ENCODE peak calls at places on chromosomes 1 and 21, in four cellular contexts. M is ACHN, K is WTC11, S is naive B cell. W is an unnamed sample.

GRCh38 chr1:229342902-229343587 is at the start of gene CCSAP:
- DNase-seq in S (peak; percentile 62), K (peak; percentile 51), M (peak; percentile 53), W (peak; percentile 76)

GRCh38 chr1:166343276-166343675 is 176.5 kb upstream of the FAM78B start:
- DNase-seq in M (no peak), K (no peak), S (no peak), W (no peak)

GRCh38 chr21:15003463-15004135 is 61.2 kb downstream of the NRIP1 start:
- DNase-seq in M (no peak), S (no peak), K (peak; percentile 30), W (peak; percentile 87)

GRCh38 chr1:69244211-69244610 is 323.5 kb upstream of the LRRC7 start:
- DNase-seq in K (peak; percentile 50), M (no peak), S (no peak), W (no peak)

GRCh38 chr1:77584884-77585283 is 97.6 kb downstream of the ZZZ3 start:
- DNase-seq in K (no peak), S (no peak), M (no peak), W (no peak)

GRCh38 chr1:182649041-182649440 is 35.3 kb downstream of the RGS8 start:
- DNase-seq in M (no peak), K (no peak), S (no peak), W (no peak)

GRCh38 chr1:7220712-7221252 is 435.5 kb downstream of the CAMTA1 start:
- DNase-seq in K (no peak), S (no peak), M (no peak), W (no peak)

GRCh38 chr1:6198646-6199297 is 623 bp downstream of the RPL22 start:
- DNase-seq in K (no peak), M (no peak), S (no peak), W (no peak)

GRCh38 chr1:34412597-34413392 is 236.1 kb downstream of the C1orf94 start:
- DNase-seq in M (no peak), K (no peak), S (no peak), W (no peak)

GRCh38 chr1:226634156-226634588 is 85.6 kb downstream of the STUM start:
- DNase-seq in M (peak; percentile 64), K (peak; percentile 89), S (peak; percentile 80), W (peak; percentile 90)

GRCh38 chr1:55560246-55560645 is 345.1 kb upstream of the USP24 start:
- DNase-seq in M (no peak), K (no peak), S (no peak), W (no peak)

GRCh38 chr21:26079376-26079775 is 91.2 kb downstream of the APP start:
- DNase-seq in M (no peak), S (no peak), K (no peak), W (no peak)

GRCh38 chr1:14658642-14659041 is 60.2 kb downstream of the KAZN start:
- DNase-seq in K (no peak), M (no peak), S (no peak), W (no peak)

GRCh38 chr1:165645654-165646366 is 14.8 kb downstream of the MGST3 start:
- DNase-seq in K (no peak), S (no peak), M (peak; percentile 71), W (no peak)

GRCh38 chr1:151980287-151981177 is 13.1 kb downstream of the S100A10 start:
- DNase-seq in K (no peak), S (no peak), M (no peak), W (peak; percentile 55)

GRCh38 chr1:184118051-184118450 is 66.5 kb downstream of the TSEN15 start:
- DNase-seq in K (no peak), S (no peak), M (peak; percentile 6), W (no peak)

GRCh38 chr21:29436143-29436542 is 137.4 kb downstream of the BACH1 start:
- DNase-seq in M (no peak), S (no peak), K (no peak), W (no peak)

GRCh38 chr1:110878993-110879392 is 6.0 kb downstream of the CD53 start:
- DNase-seq in K (no peak), M (no peak), S (no peak), W (no peak)

GRCh38 chr1:228219962-228220780 is 12.3 kb downstream of the OBSCN start:
- DNase-seq in S (no peak), K (no peak), M (no peak), W (no peak)

GRCh38 chr21:32207096-32207716 is 71.6 kb downstream of the MIS18A start:
- DNase-seq in M (no peak), K (no peak), S (no peak), W (peak; percentile 95)

GRCh38 chr1:52635321-52636089 is 2.5 kb downstream of the SHISAL2A start:
- DNase-seq in S (no peak), M (no peak), K (no peak), W (no peak)